ENCODE peak calls at places on chromosomes 1 and 21, in four cellular contexts. One of them, this sample, is unnamed.

GRCh38 chr1:164587617-164588367 is 28.8 kb downstream of the PBX1 start:
- DNase-seq in adrenal gland: no peak
- DNase-seq in transverse colon: no peak
- DNase-seq in body of pancreas: no peak
- DNase-seq in this sample: no peak

GRCh38 chr1:8354038-8354437 is 36.1 kb downstream of the SLC45A1 start:
- DNase-seq in adrenal gland: no peak
- DNase-seq in transverse colon: no peak
- DNase-seq in body of pancreas: no peak
- DNase-seq in this sample: no peak

GRCh38 chr1:172278478-172278877 is 142.0 kb upstream of the C1orf105 start:
- DNase-seq in adrenal gland: no peak
- DNase-seq in transverse colon: no peak
- DNase-seq in body of pancreas: no peak
- DNase-seq in this sample: no peak

GRCh38 chr21:20999567-21000169 is 1.5 kb downstream of the NCAM2 start:
- DNase-seq in adrenal gland: peak
- DNase-seq in transverse colon: peak
- DNase-seq in body of pancreas: no peak
- DNase-seq in this sample: no peak

GRCh38 chr1:7941437-7941793 is 776 bp upstream of the TNFRSF9 start:
- DNase-seq in adrenal gland: no peak
- DNase-seq in transverse colon: no peak
- DNase-seq in body of pancreas: no peak
- DNase-seq in this sample: no peak

GRCh38 chr1:109876617-109877319 is 33.9 kb upstream of the CSF1 start:
- DNase-seq in adrenal gland: no peak
- DNase-seq in transverse colon: no peak
- DNase-seq in body of pancreas: no peak
- DNase-seq in this sample: no peak

GRCh38 chr1:204445860-204446412 is 34.3 kb upstream of the PPP1R15B start:
- DNase-seq in adrenal gland: peak
- DNase-seq in transverse colon: peak
- DNase-seq in body of pancreas: no peak
- DNase-seq in this sample: no peak

GRCh38 chr1:143735764-143736461 is 235.9 kb downstream of the FAM72C start:
- DNase-seq in adrenal gland: no peak
- DNase-seq in transverse colon: no peak
- DNase-seq in body of pancreas: no peak
- DNase-seq in this sample: no peak

DNA sequence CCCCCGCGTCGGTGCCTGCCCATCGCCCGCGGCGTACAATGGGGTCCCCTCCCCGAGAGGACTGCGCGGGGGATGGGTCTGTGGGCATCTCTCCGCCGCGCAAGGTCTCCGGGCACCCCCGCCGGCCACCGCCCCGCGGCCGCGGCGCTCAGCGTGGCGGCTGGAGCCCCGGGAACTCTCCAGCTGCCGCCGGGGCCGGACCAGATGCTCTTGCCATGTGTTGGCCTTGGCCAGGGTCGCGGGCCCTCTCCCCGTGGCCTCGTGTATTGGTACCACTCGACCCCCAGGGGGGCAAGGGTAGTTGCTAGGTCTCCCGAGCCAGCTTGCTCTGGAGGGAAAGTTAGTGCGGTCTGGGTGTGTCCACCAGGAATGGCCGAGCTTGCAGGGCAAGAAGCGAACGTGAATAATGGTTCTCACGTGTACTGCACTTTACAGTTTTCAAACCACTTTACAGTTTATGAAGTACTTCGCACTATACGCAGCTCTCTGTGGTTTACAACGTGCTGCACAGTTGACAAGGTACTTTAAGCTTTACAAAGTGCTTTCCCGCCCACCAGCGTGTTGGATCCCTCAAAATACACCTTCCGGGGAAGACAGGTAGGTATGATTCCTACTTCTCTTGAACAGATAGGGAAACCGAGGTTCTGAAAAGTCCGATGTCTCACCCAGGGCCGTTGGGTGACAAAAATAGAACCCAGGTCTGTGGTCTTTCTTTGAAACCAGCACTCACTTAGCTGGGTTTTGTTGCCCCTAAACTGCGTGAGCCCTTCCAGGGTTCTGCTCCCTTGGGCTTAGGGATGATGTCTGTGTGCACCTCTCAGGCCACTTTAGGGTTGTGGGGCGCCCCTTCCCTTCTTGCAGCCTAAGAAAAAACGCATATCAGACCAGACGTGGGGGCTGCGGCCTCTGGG is 1.2 kb downstream of the EPHB2 start:
- DNase-seq in adrenal gland: no peak
- DNase-seq in transverse colon: peak
- DNase-seq in body of pancreas: peak
- DNase-seq in this sample: no peak
- H3K4me3 ChIP-seq in adrenal gland: no peak
- H3K4me3 ChIP-seq in transverse colon: peak
- H3K4me3 ChIP-seq in body of pancreas: peak
- H3K4me3 ChIP-seq in this sample: no peak

GRCh38 chr1:150162862-150163706 is 13.4 kb downstream of the PLEKHO1 start:
- DNase-seq in adrenal gland: peak
- DNase-seq in transverse colon: peak
- DNase-seq in body of pancreas: peak
- DNase-seq in this sample: peak

GRCh38 chr1:150164224-150164623 is 14.5 kb downstream of the PLEKHO1 start:
- DNase-seq in adrenal gland: no peak
- DNase-seq in transverse colon: no peak
- DNase-seq in body of pancreas: no peak
- DNase-seq in this sample: no peak

GRCh38 chr1:150162582-150162861 is 12.8 kb downstream of the PLEKHO1 start:
- DNase-seq in adrenal gland: no peak
- DNase-seq in transverse colon: no peak
- DNase-seq in body of pancreas: no peak
- DNase-seq in this sample: no peak

GRCh38 chr1:150160964-150161626 is 11.4 kb downstream of the PLEKHO1 start:
- DNase-seq in adrenal gland: no peak
- DNase-seq in transverse colon: no peak
- DNase-seq in body of pancreas: no peak
- DNase-seq in this sample: no peak

DNA sequence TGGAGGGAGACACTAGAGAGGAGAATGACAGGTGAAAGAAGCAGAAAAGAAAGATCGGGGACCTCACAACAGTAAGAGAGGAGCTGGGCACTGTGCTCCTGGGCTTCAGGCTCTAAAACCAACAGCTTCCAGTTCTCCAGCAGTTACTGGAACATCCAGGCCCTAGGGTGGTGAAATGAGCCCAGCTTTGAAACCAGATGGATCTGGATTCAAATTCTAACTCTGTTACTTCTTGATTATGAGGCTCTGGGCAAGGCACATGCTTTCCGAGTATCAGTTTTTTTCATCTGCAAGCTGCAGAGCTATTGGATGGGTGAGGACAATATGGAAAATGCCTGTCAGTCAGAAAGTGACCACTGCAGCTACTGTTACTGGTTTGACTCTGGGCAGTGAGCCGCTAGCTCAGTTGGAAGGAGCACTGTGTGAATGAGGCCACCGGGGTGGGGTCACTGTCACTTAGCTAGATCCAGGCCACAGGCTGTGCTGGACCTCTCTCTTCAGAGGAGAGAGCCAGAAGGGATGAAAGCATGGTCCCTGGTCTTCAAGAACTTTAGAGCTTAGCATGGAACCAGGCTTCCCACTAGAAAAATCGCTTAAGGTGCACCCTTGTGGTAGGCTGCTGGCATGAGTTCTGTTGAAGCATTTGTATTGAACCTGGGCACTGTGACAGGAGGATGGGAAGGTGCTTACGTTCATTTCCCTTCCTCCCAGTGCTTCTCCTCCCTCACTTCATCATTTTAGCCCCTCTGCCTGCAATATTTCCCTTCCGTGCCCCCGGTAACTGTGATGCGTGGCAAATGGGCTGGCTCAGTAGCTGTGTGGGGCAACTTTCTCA is 12.2 kb downstream of the PLEKHO1 start:
- DNase-seq in adrenal gland: no peak
- DNase-seq in transverse colon: no peak
- DNase-seq in body of pancreas: no peak
- DNase-seq in this sample: no peak
- TF ChIP-seq POLR2A in adrenal gland: no peak
- TF ChIP-seq POLR2A in transverse colon: no peak
- TF ChIP-seq POLR2A in body of pancreas: no peak
- TF ChIP-seq POLR2A in this sample: no peak

GRCh38 chr1:27716262-27716895 is 9.4 kb upstream of the FAM76A start:
- DNase-seq in adrenal gland: no peak
- DNase-seq in transverse colon: no peak
- DNase-seq in body of pancreas: no peak
- DNase-seq in this sample: no peak

GRCh38 chr1:27713869-27714513 is 11.8 kb upstream of the FAM76A start:
- DNase-seq in adrenal gland: no peak
- DNase-seq in transverse colon: no peak
- DNase-seq in body of pancreas: no peak
- DNase-seq in this sample: no peak

GRCh38 chr1:27724961-27725373 is 794 bp upstream of the FAM76A start:
- DNase-seq in adrenal gland: peak
- DNase-seq in transverse colon: peak
- DNase-seq in body of pancreas: peak
- DNase-seq in this sample: peak

DNA sequence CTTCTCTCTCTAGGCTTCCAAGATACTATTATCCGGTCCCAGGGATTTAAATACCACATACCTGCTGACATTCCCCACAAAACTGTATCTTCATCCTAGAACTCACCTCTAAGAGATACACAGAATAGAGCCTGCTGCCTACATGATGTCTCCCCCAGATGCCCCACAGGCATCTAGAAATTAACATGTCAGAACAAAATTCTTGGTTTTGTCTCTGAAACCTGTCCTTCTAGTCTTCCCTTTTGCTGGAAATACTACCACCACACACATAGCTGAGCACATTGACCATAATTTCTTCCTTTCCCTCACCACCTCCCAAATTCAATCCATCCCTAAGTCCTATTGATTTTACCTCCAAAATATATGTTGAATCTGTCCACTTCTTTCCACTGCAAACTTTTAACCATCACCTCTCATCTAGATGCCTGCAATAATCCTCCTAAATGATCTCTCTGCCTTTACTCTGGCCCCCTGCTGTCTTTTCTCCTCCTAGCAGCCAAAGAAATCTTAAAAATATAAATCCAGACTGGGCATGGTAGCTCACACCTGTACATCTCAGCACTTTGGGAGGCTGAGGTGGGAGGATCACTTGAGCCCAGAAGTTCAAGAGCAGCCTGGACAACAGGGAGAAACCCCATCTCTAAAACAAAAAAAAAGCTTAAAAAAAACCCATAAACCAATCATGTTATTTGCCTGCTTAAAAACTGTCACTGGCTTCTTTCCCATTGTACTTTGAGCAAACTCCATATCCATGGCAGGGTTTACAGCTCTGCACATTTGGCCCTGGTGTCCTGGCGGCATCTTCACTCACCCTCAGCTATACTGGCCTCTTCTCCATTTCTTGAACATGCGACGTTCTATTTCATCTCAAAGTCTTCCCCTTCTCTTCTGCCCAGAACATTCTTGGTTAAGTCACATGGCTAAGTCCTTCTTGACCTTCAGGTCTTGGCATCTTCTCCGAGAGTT is 6.2 kb upstream of the FAM76A start:
- DNase-seq in adrenal gland: no peak
- DNase-seq in transverse colon: no peak
- DNase-seq in body of pancreas: no peak
- DNase-seq in this sample: no peak
- TF ChIP-seq CTCF in adrenal gland: no peak
- TF ChIP-seq CTCF in transverse colon: no peak
- TF ChIP-seq CTCF in body of pancreas: no peak
- TF ChIP-seq CTCF in this sample: no peak

GRCh38 chr1:202159534-202160371 is 649 bp downstream of the PTPN7 start:
- DNase-seq in adrenal gland: peak
- DNase-seq in transverse colon: peak
- DNase-seq in body of pancreas: no peak
- DNase-seq in this sample: no peak
- H3K4me3 ChIP-seq in adrenal gland: no peak
- H3K4me3 ChIP-seq in transverse colon: peak
- H3K4me3 ChIP-seq in body of pancreas: no peak
- H3K4me3 ChIP-seq in this sample: no peak

GRCh38 chr1:77978969-77979838 is at the start of gene FUBP1:
- DNase-seq in adrenal gland: peak
- DNase-seq in transverse colon: peak
- DNase-seq in body of pancreas: peak
- DNase-seq in this sample: peak

GRCh38 chr1:77976433-77977076 is 2.3 kb downstream of the FUBP1 start:
- DNase-seq in adrenal gland: no peak
- DNase-seq in transverse colon: no peak
- DNase-seq in body of pancreas: no peak
- DNase-seq in this sample: no peak

GRCh38 chr1:77977989-77978292 is 931 bp downstream of the FUBP1 start:
- DNase-seq in adrenal gland: no peak
- DNase-seq in transverse colon: no peak
- DNase-seq in body of pancreas: no peak
- DNase-seq in this sample: no peak

GRCh38 chr1:77975907-77976306 is 3.0 kb downstream of the FUBP1 start:
- DNase-seq in adrenal gland: no peak
- DNase-seq in transverse colon: no peak
- DNase-seq in body of pancreas: no peak
- DNase-seq in this sample: no peak

GRCh38 chr1:77978293-77978968 is 441 bp downstream of the FUBP1 start:
- DNase-seq in adrenal gland: peak
- DNase-seq in transverse colon: peak
- DNase-seq in body of pancreas: peak
- DNase-seq in this sample: no peak
- TF ChIP-seq POLR2A in adrenal gland: peak
- TF ChIP-seq POLR2A in transverse colon: peak
- TF ChIP-seq POLR2A in body of pancreas: no peak
- TF ChIP-seq POLR2A in this sample: no peak

GRCh38 chr1:185559684-185560310 is 174.4 kb upstream of the HMCN1 start:
- DNase-seq in adrenal gland: peak
- DNase-seq in transverse colon: peak
- DNase-seq in body of pancreas: peak
- DNase-seq in this sample: no peak
- TF ChIP-seq CTCF in adrenal gland: peak
- TF ChIP-seq CTCF in transverse colon: peak
- TF ChIP-seq CTCF in body of pancreas: peak
- TF ChIP-seq CTCF in this sample: no peak

GRCh38 chr21:14070049-14070893 is 140.5 kb downstream of the LIPI start:
- DNase-seq in adrenal gland: peak
- DNase-seq in transverse colon: no peak
- DNase-seq in body of pancreas: no peak
- DNase-seq in this sample: no peak

GRCh38 chr21:14058566-14058965 is 152.2 kb downstream of the LIPI start:
- DNase-seq in adrenal gland: no peak
- DNase-seq in transverse colon: no peak
- DNase-seq in body of pancreas: no peak
- DNase-seq in this sample: no peak

DNA sequence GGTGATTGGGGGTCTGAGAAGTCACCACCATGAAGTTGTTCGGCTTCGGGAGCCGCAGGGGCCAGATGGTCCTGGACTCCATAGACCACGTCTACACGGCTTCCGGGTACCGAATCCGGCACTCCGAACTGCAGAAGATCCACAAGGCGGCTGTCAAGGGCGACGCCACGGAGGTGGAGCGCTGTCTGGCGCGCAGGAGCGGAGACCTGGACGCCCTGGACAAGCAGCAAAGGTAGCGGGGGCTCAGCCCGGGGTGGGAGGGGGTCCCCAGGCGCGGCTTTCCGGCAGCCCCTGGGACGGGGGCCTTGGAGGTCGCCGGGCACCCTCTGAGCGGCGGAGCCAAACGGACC is 146.5 kb downstream of the LIPI start:
- DNase-seq in adrenal gland: no peak
- DNase-seq in transverse colon: no peak
- DNase-seq in body of pancreas: no peak
- DNase-seq in this sample: no peak
- H3K4me3 ChIP-seq in adrenal gland: no peak
- H3K4me3 ChIP-seq in transverse colon: no peak
- H3K4me3 ChIP-seq in body of pancreas: no peak
- H3K4me3 ChIP-seq in this sample: no peak

This sample was measured in lower leg skin.